ENCODE peak calls at places on chromosomes 12 and 14, in five cellular contexts. One of them, this sample, is unnamed.

GRCh38 chr12:116595186-116595585 is 36.0 kb downstream of the MAP1LC3B2 start:
- DNase-seq in activated CD4-positive, alpha-beta T cell treated with anti-CD3 and anti-CD28 coated beads for 1 hour: no peak
- DNase-seq in lung microvascular endothelial cell: no peak
- DNase-seq in T follicular helper cell: no peak
- DNase-seq in left ventricle myocardium inferior: no peak
- DNase-seq in this sample: no peak

GRCh38 chr12:102067574-102068258 is 5.9 kb upstream of the WASHC3 start:
- DNase-seq in activated CD4-positive, alpha-beta T cell treated with anti-CD3 and anti-CD28 coated beads for 1 hour: no peak
- DNase-seq in T follicular helper cell: no peak
- DNase-seq in left ventricle myocardium inferior: no peak
- DNase-seq in lung microvascular endothelial cell: no peak
- DNase-seq in this sample: no peak

GRCh38 chr12:114209852-114210251 is 196.1 kb downstream of the TBX5 start:
- DNase-seq in left ventricle myocardium inferior: no peak
- DNase-seq in lung microvascular endothelial cell: no peak
- DNase-seq in activated CD4-positive, alpha-beta T cell treated with anti-CD3 and anti-CD28 coated beads for 1 hour: no peak
- DNase-seq in T follicular helper cell: no peak
- DNase-seq in this sample: no peak

GRCh38 chr14:100012478-100012925 is 52.7 kb upstream of the EVL start:
- DNase-seq in activated CD4-positive, alpha-beta T cell treated with anti-CD3 and anti-CD28 coated beads for 1 hour: no peak
- DNase-seq in lung microvascular endothelial cell: no peak
- DNase-seq in left ventricle myocardium inferior: no peak
- DNase-seq in T follicular helper cell: no peak
- DNase-seq in this sample: no peak

GRCh38 chr12:107840186-107840585 is 65.7 kb downstream of the ASCL4 start:
- DNase-seq in left ventricle myocardium inferior: no peak
- DNase-seq in lung microvascular endothelial cell: no peak
- DNase-seq in T follicular helper cell: no peak
- DNase-seq in activated CD4-positive, alpha-beta T cell treated with anti-CD3 and anti-CD28 coated beads for 1 hour: no peak
- DNase-seq in this sample: no peak

GRCh38 chr14:35347323-35348043 is 55.3 kb downstream of the PSMA6 start:
- DNase-seq in left ventricle myocardium inferior: no peak
- DNase-seq in T follicular helper cell: no peak
- DNase-seq in activated CD4-positive, alpha-beta T cell treated with anti-CD3 and anti-CD28 coated beads for 1 hour: no peak
- DNase-seq in lung microvascular endothelial cell: no peak
- DNase-seq in this sample: peak

GRCh38 chr12:117900561-117900960 is 68.2 kb downstream of the KSR2 start:
- DNase-seq in left ventricle myocardium inferior: no peak
- DNase-seq in T follicular helper cell: no peak
- DNase-seq in lung microvascular endothelial cell: no peak
- DNase-seq in activated CD4-positive, alpha-beta T cell treated with anti-CD3 and anti-CD28 coated beads for 1 hour: no peak
- DNase-seq in this sample: no peak

GRCh38 chr14:61812347-61813100 is 50.3 kb downstream of the SNAPC1 start:
- DNase-seq in T follicular helper cell: no peak
- DNase-seq in left ventricle myocardium inferior: no peak
- DNase-seq in activated CD4-positive, alpha-beta T cell treated with anti-CD3 and anti-CD28 coated beads for 1 hour: no peak
- DNase-seq in lung microvascular endothelial cell: peak
- DNase-seq in this sample: no peak

GRCh38 chr12:64221656-64222010 is 463 bp downstream of the KICS2 start:
- DNase-seq in left ventricle myocardium inferior: peak
- DNase-seq in T follicular helper cell: peak
- DNase-seq in lung microvascular endothelial cell: peak
- DNase-seq in activated CD4-positive, alpha-beta T cell treated with anti-CD3 and anti-CD28 coated beads for 1 hour: no peak
- DNase-seq in this sample: peak

GRCh38 chr12:124273630-124274029 is 21.3 kb upstream of the RFLNA start:
- DNase-seq in left ventricle myocardium inferior: no peak
- DNase-seq in lung microvascular endothelial cell: peak
- DNase-seq in T follicular helper cell: no peak
- DNase-seq in activated CD4-positive, alpha-beta T cell treated with anti-CD3 and anti-CD28 coated beads for 1 hour: no peak
- DNase-seq in this sample: no peak

GRCh38 chr12:34400423-34400881 is 378.2 kb downstream of the ALG10 start:
- DNase-seq in T follicular helper cell: no peak
- DNase-seq in activated CD4-positive, alpha-beta T cell treated with anti-CD3 and anti-CD28 coated beads for 1 hour: no peak
- DNase-seq in left ventricle myocardium inferior: peak
- DNase-seq in lung microvascular endothelial cell: no peak
- DNase-seq in this sample: peak

GRCh38 chr12:50082644-50083043 is 2.5 kb upstream of the SMARCD1 start:
- DNase-seq in activated CD4-positive, alpha-beta T cell treated with anti-CD3 and anti-CD28 coated beads for 1 hour: no peak
- DNase-seq in lung microvascular endothelial cell: no peak
- DNase-seq in left ventricle myocardium inferior: no peak
- DNase-seq in T follicular helper cell: no peak
- DNase-seq in this sample: no peak

GRCh38 chr14:75226755-75227544 is 50.5 kb upstream of the TMED10 start:
- DNase-seq in T follicular helper cell: no peak
- DNase-seq in left ventricle myocardium inferior: no peak
- DNase-seq in lung microvascular endothelial cell: no peak
- DNase-seq in activated CD4-positive, alpha-beta T cell treated with anti-CD3 and anti-CD28 coated beads for 1 hour: no peak
- DNase-seq in this sample: no peak

GRCh38 chr12:128817115-128818015 is 6.4 kb downstream of the SLC15A4 start:
- DNase-seq in left ventricle myocardium inferior: peak
- DNase-seq in lung microvascular endothelial cell: peak
- DNase-seq in activated CD4-positive, alpha-beta T cell treated with anti-CD3 and anti-CD28 coated beads for 1 hour: no peak
- DNase-seq in T follicular helper cell: no peak
- DNase-seq in this sample: peak

GRCh38 chr12:30847259-30847658 is 79.3 kb upstream of the TSPAN11 start:
- DNase-seq in lung microvascular endothelial cell: peak
- DNase-seq in T follicular helper cell: no peak
- DNase-seq in activated CD4-positive, alpha-beta T cell treated with anti-CD3 and anti-CD28 coated beads for 1 hour: no peak
- DNase-seq in left ventricle myocardium inferior: no peak
- DNase-seq in this sample: no peak

GRCh38 chr14:27559848-27560247 is 962.0 kb upstream of the NOVA1 start:
- DNase-seq in T follicular helper cell: no peak
- DNase-seq in activated CD4-positive, alpha-beta T cell treated with anti-CD3 and anti-CD28 coated beads for 1 hour: no peak
- DNase-seq in lung microvascular endothelial cell: no peak
- DNase-seq in left ventricle myocardium inferior: no peak
- DNase-seq in this sample: no peak

GRCh38 chr14:99628832-99629618 is 15.9 kb upstream of the HHIPL1 start:
- DNase-seq in left ventricle myocardium inferior: peak
- DNase-seq in lung microvascular endothelial cell: peak
- DNase-seq in T follicular helper cell: peak
- DNase-seq in activated CD4-positive, alpha-beta T cell treated with anti-CD3 and anti-CD28 coated beads for 1 hour: peak
- DNase-seq in this sample: peak

GRCh38 chr12:31928246-31929139 is 30.7 kb upstream of the RESF1 start:
- DNase-seq in lung microvascular endothelial cell: no peak
- DNase-seq in T follicular helper cell: no peak
- DNase-seq in left ventricle myocardium inferior: no peak
- DNase-seq in activated CD4-positive, alpha-beta T cell treated with anti-CD3 and anti-CD28 coated beads for 1 hour: peak
- DNase-seq in this sample: no peak

GRCh38 chr12:122306407-122306806 is 40.1 kb upstream of the VPS33A start:
- DNase-seq in left ventricle myocardium inferior: no peak
- DNase-seq in activated CD4-positive, alpha-beta T cell treated with anti-CD3 and anti-CD28 coated beads for 1 hour: no peak
- DNase-seq in lung microvascular endothelial cell: no peak
- DNase-seq in T follicular helper cell: no peak
- DNase-seq in this sample: no peak

GRCh38 chr14:32648434-32648833 is 290.2 kb upstream of the NPAS3 start:
- DNase-seq in T follicular helper cell: no peak
- DNase-seq in lung microvascular endothelial cell: no peak
- DNase-seq in left ventricle myocardium inferior: no peak
- DNase-seq in activated CD4-positive, alpha-beta T cell treated with anti-CD3 and anti-CD28 coated beads for 1 hour: no peak
- DNase-seq in this sample: no peak

GRCh38 chr12:55966408-55967281 is at the start of gene CDK2:
- DNase-seq in lung microvascular endothelial cell: peak
- DNase-seq in left ventricle myocardium inferior: peak
- DNase-seq in T follicular helper cell: peak
- DNase-seq in activated CD4-positive, alpha-beta T cell treated with anti-CD3 and anti-CD28 coated beads for 1 hour: peak
- DNase-seq in this sample: peak

GRCh38 chr12:124754949-124755800 is 108.5 kb downstream of the SCARB1 start:
- DNase-seq in activated CD4-positive, alpha-beta T cell treated with anti-CD3 and anti-CD28 coated beads for 1 hour: no peak
- DNase-seq in lung microvascular endothelial cell: no peak
- DNase-seq in T follicular helper cell: no peak
- DNase-seq in left ventricle myocardium inferior: peak
- DNase-seq in this sample: peak

GRCh38 chr14:103056322-103057027 is 874 bp downstream of the CDC42BPB start:
- DNase-seq in lung microvascular endothelial cell: peak
- DNase-seq in left ventricle myocardium inferior: peak
- DNase-seq in T follicular helper cell: no peak
- DNase-seq in activated CD4-positive, alpha-beta T cell treated with anti-CD3 and anti-CD28 coated beads for 1 hour: no peak
- DNase-seq in this sample: peak

GRCh38 chr12:58148405-58148804 is 207.0 kb downstream of the ATP23 start:
- DNase-seq in left ventricle myocardium inferior: no peak
- DNase-seq in activated CD4-positive, alpha-beta T cell treated with anti-CD3 and anti-CD28 coated beads for 1 hour: no peak
- DNase-seq in lung microvascular endothelial cell: peak
- DNase-seq in T follicular helper cell: no peak
- DNase-seq in this sample: no peak

GRCh38 chr12:113228394-113229028 is 7.2 kb downstream of the TPCN1 start:
- DNase-seq in left ventricle myocardium inferior: no peak
- DNase-seq in activated CD4-positive, alpha-beta T cell treated with anti-CD3 and anti-CD28 coated beads for 1 hour: no peak
- DNase-seq in lung microvascular endothelial cell: no peak
- DNase-seq in T follicular helper cell: no peak
- DNase-seq in this sample: no peak

This sample was measured in sigmoid colon.